ENCODE peak calls at places on chromosomes 7 and 10, in five cellular contexts. One of them, this sample, is unnamed.

GRCh38 chr7:47478017-47478344 is 103.9 kb downstream of the TNS3 start:
- DNase-seq in IMR-90: peak; percentile 59
- DNase-seq in A549: no peak
- DNase-seq in heart left ventricle: no peak
- DNase-seq in suprapubic skin: no peak
- DNase-seq in this sample: peak; percentile 63

GRCh38 chr7:155997431-155998327 is 185.4 kb upstream of the SHH start:
- DNase-seq in A549: no peak
- DNase-seq in heart left ventricle: no peak
- DNase-seq in IMR-90: no peak
- DNase-seq in suprapubic skin: peak; percentile 37
- DNase-seq in this sample: no peak

GRCh38 chr7:34991938-34992840 is 45.1 kb downstream of the DPY19L1 start:
- DNase-seq in A549: no peak
- DNase-seq in heart left ventricle: no peak
- DNase-seq in suprapubic skin: no peak
- DNase-seq in IMR-90: peak; percentile 70
- DNase-seq in this sample: no peak

GRCh38 chr10:49382226-49382625 is 13.7 kb downstream of the DRGX start:
- DNase-seq in IMR-90: no peak
- DNase-seq in suprapubic skin: no peak
- DNase-seq in heart left ventricle: no peak
- DNase-seq in A549: no peak
- DNase-seq in this sample: no peak

GRCh38 chr7:30970074-30970473 is 6.3 kb downstream of the GHRHR start:
- DNase-seq in IMR-90: no peak
- DNase-seq in heart left ventricle: no peak
- DNase-seq in suprapubic skin: no peak
- DNase-seq in A549: no peak
- DNase-seq in this sample: no peak

GRCh38 chr7:104922187-104923009 is 91.6 kb upstream of the KMT2E start:
- DNase-seq in suprapubic skin: no peak
- DNase-seq in IMR-90: peak; percentile 70
- DNase-seq in heart left ventricle: no peak
- DNase-seq in A549: no peak
- DNase-seq in this sample: no peak

GRCh38 chr10:117535045-117535751 is 7.3 kb upstream of the EMX2 start:
- DNase-seq in A549: no peak
- DNase-seq in IMR-90: no peak
- DNase-seq in suprapubic skin: no peak
- DNase-seq in heart left ventricle: no peak
- DNase-seq in this sample: peak; percentile 83

GRCh38 chr10:62185914-62186692 is 82.5 kb downstream of the RTKN2 start:
- DNase-seq in IMR-90: no peak
- DNase-seq in suprapubic skin: no peak
- DNase-seq in A549: no peak
- DNase-seq in heart left ventricle: no peak
- DNase-seq in this sample: no peak

GRCh38 chr10:58041901-58042300 is 225.8 kb downstream of the IPMK start:
- DNase-seq in IMR-90: no peak
- DNase-seq in heart left ventricle: no peak
- DNase-seq in A549: no peak
- DNase-seq in suprapubic skin: no peak
- DNase-seq in this sample: no peak

GRCh38 chr7:48285365-48285764 is 114.1 kb downstream of the ABCA13 start:
- DNase-seq in heart left ventricle: no peak
- DNase-seq in A549: no peak
- DNase-seq in suprapubic skin: no peak
- DNase-seq in IMR-90: peak; percentile 83
- DNase-seq in this sample: no peak

GRCh38 chr7:130070900-130071622 is 727 bp downstream of the KLHDC10 start:
- DNase-seq in A549: peak; percentile 35
- DNase-seq in IMR-90: no peak
- DNase-seq in suprapubic skin: no peak
- DNase-seq in heart left ventricle: no peak
- DNase-seq in this sample: no peak

GRCh38 chr7:130139193-130139950 is 65.8 kb downstream of the TMEM209 start:
- DNase-seq in heart left ventricle: no peak
- DNase-seq in A549: no peak
- DNase-seq in suprapubic skin: no peak
- DNase-seq in IMR-90: no peak
- DNase-seq in this sample: no peak

GRCh38 chr10:43322769-43323168 is 48.7 kb upstream of the FXYD4 start:
- DNase-seq in suprapubic skin: peak; percentile 83
- DNase-seq in A549: peak; percentile 69
- DNase-seq in IMR-90: peak; percentile 51
- DNase-seq in heart left ventricle: peak; percentile 94
- DNase-seq in this sample: peak; percentile 93

GRCh38 chr7:27186450-27187157 is 1.6 kb upstream of the HOXA11 start:
- DNase-seq in A549: no peak
- DNase-seq in suprapubic skin: no peak
- DNase-seq in heart left ventricle: no peak
- DNase-seq in IMR-90: no peak
- DNase-seq in this sample: no peak

GRCh38 chr10:130341325-130341724 is 205.1 kb downstream of the GLRX3 start:
- DNase-seq in IMR-90: no peak
- DNase-seq in suprapubic skin: no peak
- DNase-seq in heart left ventricle: no peak
- DNase-seq in A549: no peak
- DNase-seq in this sample: no peak

GRCh38 chr7:143507534-143507933 is 29.9 kb downstream of the TAS2R41 start:
- DNase-seq in heart left ventricle: no peak
- DNase-seq in suprapubic skin: no peak
- DNase-seq in A549: no peak
- DNase-seq in IMR-90: no peak
- DNase-seq in this sample: no peak

GRCh38 chr7:101870361-101871062 is 53.1 kb downstream of the CUX1 start:
- DNase-seq in suprapubic skin: no peak
- DNase-seq in IMR-90: peak; percentile 59
- DNase-seq in heart left ventricle: no peak
- DNase-seq in A549: peak; percentile 32
- DNase-seq in this sample: no peak

GRCh38 chr7:24905996-24906770 is 73.8 kb downstream of the OSBPL3 start:
- DNase-seq in heart left ventricle: no peak
- DNase-seq in A549: no peak
- DNase-seq in suprapubic skin: no peak
- DNase-seq in IMR-90: no peak
- DNase-seq in this sample: no peak

GRCh38 chr10:106360870-106361269 is 803.6 kb downstream of the SORCS1 start:
- DNase-seq in IMR-90: peak; percentile 83
- DNase-seq in heart left ventricle: no peak
- DNase-seq in suprapubic skin: no peak
- DNase-seq in A549: no peak
- DNase-seq in this sample: no peak

GRCh38 chr7:159104188-159105030 is 40.3 kb downstream of the VIPR2 start:
- DNase-seq in heart left ventricle: no peak
- DNase-seq in A549: no peak
- DNase-seq in IMR-90: no peak
- DNase-seq in suprapubic skin: peak; percentile 44
- DNase-seq in this sample: peak; percentile 81

GRCh38 chr7:47482013-47482761 is 99.7 kb downstream of the TNS3 start:
- DNase-seq in suprapubic skin: no peak
- DNase-seq in IMR-90: peak; percentile 98
- DNase-seq in heart left ventricle: no peak
- DNase-seq in A549: no peak
- DNase-seq in this sample: peak; percentile 76

GRCh38 chr7:116552616-116553015 is 27.8 kb downstream of the CAV1 start:
- DNase-seq in heart left ventricle: no peak
- DNase-seq in suprapubic skin: no peak
- DNase-seq in A549: no peak
- DNase-seq in IMR-90: peak; percentile 76
- DNase-seq in this sample: no peak

GRCh38 chr7:23430902-23431259 is 39.4 kb downstream of the IGF2BP3 start:
- DNase-seq in heart left ventricle: no peak
- DNase-seq in suprapubic skin: no peak
- DNase-seq in A549: no peak
- DNase-seq in IMR-90: no peak
- DNase-seq in this sample: no peak

GRCh38 chr7:23438171-23438570 is 32.1 kb downstream of the IGF2BP3 start:
- DNase-seq in suprapubic skin: no peak
- DNase-seq in IMR-90: no peak
- DNase-seq in heart left ventricle: no peak
- DNase-seq in A549: no peak
- DNase-seq in this sample: no peak

GRCh38 chr7:23431596-23432284 is 38.6 kb downstream of the IGF2BP3 start:
- DNase-seq in A549: no peak
- DNase-seq in suprapubic skin: no peak
- DNase-seq in IMR-90: peak; percentile 38
- DNase-seq in heart left ventricle: no peak
- DNase-seq in this sample: no peak

DNA sequence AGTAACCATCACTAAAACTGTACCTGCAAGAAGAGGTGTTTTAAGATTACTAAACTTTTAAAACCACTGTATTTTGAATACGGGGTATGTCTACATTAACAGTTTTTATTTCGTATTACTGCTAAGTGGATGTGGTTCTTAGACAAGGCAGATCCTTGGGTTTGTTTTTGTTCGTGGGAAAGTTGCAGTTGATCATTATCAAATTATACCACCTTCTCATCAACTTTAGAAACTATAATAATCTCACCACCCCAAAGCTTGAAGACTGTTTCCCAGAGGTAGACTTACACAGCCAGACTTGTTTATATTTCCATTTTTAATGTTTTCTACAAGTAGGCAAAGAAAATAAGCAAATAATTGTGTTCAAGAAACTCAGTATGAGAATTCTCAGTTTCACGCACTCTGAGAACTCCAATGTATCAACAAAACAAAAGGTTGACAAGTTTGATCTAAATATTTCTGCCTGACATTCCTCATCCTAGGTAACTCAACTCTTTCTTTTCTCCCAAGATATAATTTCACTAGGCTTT is 36.1 kb downstream of the IGF2BP3 start:
- DNase-seq in heart left ventricle: no peak
- DNase-seq in suprapubic skin: no peak
- DNase-seq in A549: no peak
- DNase-seq in IMR-90: no peak
- DNase-seq in this sample: no peak
- H3K4me1 ChIP-seq in heart left ventricle: no peaks in the 10 kb centered on the region
- H3K4me1 ChIP-seq in suprapubic skin: no peaks in the 10 kb centered on the region
- H3K4me1 ChIP-seq in A549: peaks cover 37% of the 10 kb centered on the region
- H3K4me1 ChIP-seq in IMR-90: peaks cover 10% of the 10 kb centered on the region
- H3K4me1 ChIP-seq in this sample: no peaks in the 10 kb centered on the region

DNA sequence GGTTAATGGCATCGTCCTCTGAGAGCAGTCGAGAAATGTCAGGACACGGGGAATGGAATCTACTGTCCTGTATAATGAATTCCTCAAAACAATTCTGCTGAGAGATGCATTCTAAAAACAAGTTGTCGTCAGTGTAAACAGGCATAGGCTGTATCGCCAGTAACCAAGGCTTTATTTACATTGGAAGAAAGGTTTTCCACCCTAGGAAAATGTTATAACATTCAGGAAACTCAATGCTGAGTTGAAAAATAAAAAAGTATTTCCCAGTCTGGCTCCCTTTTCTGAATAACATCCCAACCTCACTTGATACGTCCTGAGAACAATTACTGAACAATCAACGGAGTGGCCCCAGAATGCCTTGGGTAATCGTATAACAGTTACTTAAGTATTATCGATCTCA is 79.6 kb upstream of the UCN3 start:
- DNase-seq in suprapubic skin: no peak
- DNase-seq in IMR-90: no peak
- DNase-seq in heart left ventricle: no peak
- DNase-seq in A549: no peak
- DNase-seq in this sample: no peak
- H3K27ac ChIP-seq in suprapubic skin: no peak overlapping the region
- H3K27ac ChIP-seq in IMR-90: no peak overlapping the region
- H3K27ac ChIP-seq in heart left ventricle: no peak overlapping the region
- H3K27ac ChIP-seq in A549: peak overlapping the region; percentile 97
- H3K27ac ChIP-seq in this sample: no peak overlapping the region

GRCh38 chr10:101237080-101237817 is 8.0 kb upstream of the LBX1 start:
- DNase-seq in suprapubic skin: no peak
- DNase-seq in A549: no peak
- DNase-seq in IMR-90: no peak
- DNase-seq in heart left ventricle: no peak
- DNase-seq in this sample: no peak

GRCh38 chr10:101235766-101236165 is 6.5 kb upstream of the LBX1 start:
- DNase-seq in heart left ventricle: no peak
- DNase-seq in A549: no peak
- DNase-seq in suprapubic skin: no peak
- DNase-seq in IMR-90: no peak
- DNase-seq in this sample: no peak

GRCh38 chr10:101237908-101238731 is 8.9 kb upstream of the LBX1 start:
- DNase-seq in IMR-90: no peak
- DNase-seq in A549: no peak
- DNase-seq in suprapubic skin: no peak
- DNase-seq in heart left ventricle: no peak
- DNase-seq in this sample: no peak

GRCh38 chr10:101238732-101239105 is 9.5 kb upstream of the LBX1 start:
- DNase-seq in IMR-90: no peak
- DNase-seq in heart left ventricle: no peak
- DNase-seq in suprapubic skin: no peak
- DNase-seq in A549: no peak
- DNase-seq in this sample: no peak

DNA sequence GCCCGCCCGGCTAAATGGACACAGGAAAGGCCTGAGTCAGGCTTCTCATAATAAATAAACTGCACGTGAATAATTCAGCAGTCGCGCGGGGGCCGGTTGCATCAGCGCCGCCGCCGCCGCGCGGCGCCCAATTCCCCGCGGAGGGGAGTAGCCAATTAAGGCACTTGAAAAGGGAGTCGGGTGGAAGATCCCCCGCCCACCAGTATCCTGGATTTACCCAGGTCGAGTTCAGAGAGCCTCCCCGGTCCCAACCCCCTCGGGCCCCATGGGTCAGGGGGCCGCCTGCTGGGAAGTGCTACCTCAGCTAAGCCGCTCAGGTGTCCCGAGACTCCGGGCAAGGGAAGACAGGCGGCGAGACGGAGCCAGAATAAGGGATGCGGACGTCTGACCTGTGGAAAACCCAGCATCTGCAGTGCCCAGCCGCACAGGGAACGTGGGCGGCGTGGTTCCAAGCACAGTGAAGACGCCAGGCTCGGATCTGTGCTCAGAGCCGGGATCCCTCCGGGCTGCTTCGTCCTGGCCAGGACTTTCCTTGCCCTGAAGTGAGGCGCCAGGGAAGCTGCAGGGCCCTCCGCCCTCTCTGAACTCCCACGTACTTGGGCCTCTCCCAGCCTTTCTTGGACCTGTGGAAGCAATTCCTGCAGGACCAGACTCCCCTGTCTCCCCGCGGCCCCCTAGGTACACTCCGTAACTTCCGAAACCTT is 7.3 kb upstream of the LBX1 start:
- DNase-seq in suprapubic skin: no peak
- DNase-seq in heart left ventricle: no peak
- DNase-seq in A549: no peak
- DNase-seq in IMR-90: peak; percentile 61
- DNase-seq in this sample: no peak
- H3K4me3 ChIP-seq in suprapubic skin: no peak overlapping the region
- H3K4me3 ChIP-seq in heart left ventricle: no peak overlapping the region
- H3K4me3 ChIP-seq in A549: no peak overlapping the region
- H3K4me3 ChIP-seq in IMR-90: no peak overlapping the region
- H3K4me3 ChIP-seq in this sample: no peak overlapping the region

DNA sequence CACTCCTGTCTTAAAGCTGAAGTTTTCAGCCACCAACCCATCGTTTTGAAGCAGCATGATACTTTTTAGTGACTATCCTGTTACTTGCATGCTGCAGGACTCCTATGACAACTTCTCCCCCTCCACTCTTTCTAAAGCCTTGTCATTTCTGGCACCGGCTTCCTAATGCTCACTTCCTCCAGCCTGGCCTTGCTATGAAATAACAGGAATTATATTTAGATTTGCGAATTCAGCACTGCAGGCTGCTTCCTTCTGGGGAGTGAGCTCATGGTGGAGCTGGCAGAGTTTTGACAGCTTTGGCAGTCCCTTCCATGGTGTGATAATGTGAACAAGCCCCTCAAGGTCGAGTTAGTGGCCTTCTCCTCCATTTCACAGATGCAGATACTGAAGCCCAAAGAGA is 13.4 kb downstream of the BLNK start:
- DNase-seq in suprapubic skin: no peak
- DNase-seq in IMR-90: no peak
- DNase-seq in heart left ventricle: no peak
- DNase-seq in A549: no peak
- DNase-seq in this sample: peak; percentile 76
- H3K4me1 ChIP-seq in suprapubic skin: peaks cover 5% of the 10 kb centered on the region
- H3K4me1 ChIP-seq in IMR-90: no peaks in the 10 kb centered on the region
- H3K4me1 ChIP-seq in heart left ventricle: peaks cover 4% of the 10 kb centered on the region
- H3K4me1 ChIP-seq in A549: no peaks in the 10 kb centered on the region
- H3K4me1 ChIP-seq in this sample: no peaks in the 10 kb centered on the region

This sample was measured in aorta.